ENCODE peak calls at places on chromosomes 2 and 18, in five cellular contexts. K is IMR-90, B is body of pancreas, T is Panc1, S is psoas muscle. D is an unnamed sample. For H3K4me1 and H3K36me3, the result is how much of the 10 kb centered on the place peaks cover.

GRCh38 chr18:51257150-51257549 is 59.7 kb upstream of the MEX3C start:
- DNase-seq in K (no peak), B (peak), T (no peak), S (no peak), D (no peak)

GRCh38 chr2:11681722-11682589 is 12.0 kb upstream of the NTSR2 start:
- DNase-seq in K (no peak), B (peak), T (no peak), S (peak), D (peak)

GRCh38 chr2:109128048-109128465 is 948 bp upstream of the SH3RF3 start:
- DNase-seq in K (peak), B (peak), T (peak), S (peak), D (peak)

GRCh38 chr2:121019073-121019472 is 265.9 kb downstream of the TFCP2L1 start:
- DNase-seq in K (peak), B (no peak), T (no peak), S (no peak), D (peak)

GRCh38 chr2:8004250-8004681 is 677.6 kb upstream of the ID2 start:
- DNase-seq in K (peak), B (no peak), T (no peak), S (no peak), D (peak)

GRCh38 chr2:109679627-109680026 is 65.5 kb downstream of the SOWAHC start:
- DNase-seq in K (peak), B (no peak), T (no peak), S (no peak), D (no peak)

GRCh38 chr2:33616873-33617272 is 17.8 kb upstream of the FAM98A start:
- DNase-seq in K (peak), B (no peak), T (no peak), S (no peak), D (no peak)

GRCh38 chr2:43307046-43307445 is 80.6 kb upstream of the ZFP36L2 start:
- DNase-seq in K (no peak), B (no peak), T (no peak), S (no peak), D (no peak)

GRCh38 chr2:68414862-68415261 is 49.8 kb downstream of the PLEK start:
- DNase-seq in K (no peak), B (no peak), T (no peak), S (no peak), D (no peak)
- H3K4me1 ChIP-seq in K (under half), B (under half), T (under half), S (under half), D (under half)

DNA sequence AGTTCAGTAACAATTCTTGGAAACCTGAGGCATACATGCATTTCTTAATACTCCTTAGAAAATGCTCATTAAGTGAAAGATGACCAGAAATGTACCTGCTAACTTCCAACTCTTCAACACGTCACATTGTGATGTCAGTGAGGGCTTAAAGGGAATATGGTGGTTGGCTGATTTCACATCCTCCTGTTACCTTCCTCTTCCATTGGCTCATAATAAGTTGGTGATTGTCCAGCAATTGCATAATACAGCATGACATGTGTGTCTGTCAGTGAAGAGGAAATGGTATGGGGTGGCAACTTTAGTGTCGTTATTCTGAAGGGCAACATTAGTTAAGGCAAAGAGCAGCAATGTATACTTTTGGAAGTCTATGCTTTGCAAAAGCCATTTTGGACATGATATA is 26.0 kb downstream of the PLEK start:
- DNase-seq in K (no peak), B (no peak), T (no peak), S (no peak), D (no peak)
- H3K36me3 ChIP-seq in K (under half), B (under half), T (under half), S (under half), D (under half)

GRCh38 chr2:233389601-233390125 is 35.4 kb downstream of the DGKD start:
- DNase-seq in K (no peak), B (no peak), T (no peak), S (no peak), D (no peak)
- H3K27ac ChIP-seq in K (no peak), B (no peak), T (no peak), S (no peak), D (no peak)

GRCh38 chr2:218005028-218005427 is 2.2 kb upstream of the TNS1 start:
- DNase-seq in K (no peak), B (no peak), T (no peak), S (no peak), D (no peak)

GRCh38 chr2:218003265-218003950 is 613 bp upstream of the TNS1 start:
- DNase-seq in K (peak), B (peak), T (no peak), S (no peak), D (no peak)

GRCh38 chr2:218003994-218004419 is 1.2 kb upstream of the TNS1 start:
- DNase-seq in K (peak), B (peak), T (no peak), S (peak), D (no peak)

GRCh38 chr2:218006741-218007140 is 3.9 kb upstream of the TNS1 start:
- DNase-seq in K (peak), B (no peak), T (no peak), S (no peak), D (no peak)

DNA sequence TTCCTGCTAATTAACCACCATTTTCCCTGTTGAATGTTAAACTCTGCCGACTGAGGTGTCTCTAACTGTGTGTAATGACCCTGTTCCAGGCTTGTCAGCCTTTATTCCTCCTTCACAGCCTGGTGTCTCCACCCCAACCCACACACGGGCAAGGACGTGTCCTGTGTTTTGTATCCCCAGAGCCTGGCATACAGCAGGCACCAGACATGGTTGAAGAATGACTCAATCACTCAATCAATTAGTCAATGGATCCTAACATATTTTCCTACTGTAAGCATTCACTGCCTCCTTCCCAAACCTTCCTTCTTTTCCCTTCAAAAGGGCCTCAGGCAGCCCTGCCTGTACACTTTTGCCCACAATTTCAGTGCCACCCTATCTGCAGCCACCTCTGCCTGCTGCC is 2.7 kb upstream of the TNS1 start:
- DNase-seq in K (no peak), B (no peak), T (no peak), S (no peak), D (no peak)
- H3K4me1 ChIP-seq in K (under half), B (under half), T (under half), S (under half), D (under half)

GRCh38 chr2:217893440-217893839 is 109.4 kb downstream of the TNS1 start:
- DNase-seq in K (no peak), B (no peak), T (no peak), S (peak), D (no peak)

GRCh38 chr2:217889656-217890055 is 113.1 kb downstream of the TNS1 start:
- DNase-seq in K (no peak), B (no peak), T (no peak), S (no peak), D (no peak)

GRCh38 chr2:217890445-217890844 is 112.3 kb downstream of the TNS1 start:
- DNase-seq in K (peak), B (no peak), T (no peak), S (peak), D (peak)

GRCh38 chr2:217895070-217895635 is 107.6 kb downstream of the TNS1 start:
- DNase-seq in K (no peak), B (no peak), T (no peak), S (peak), D (no peak)

DNA sequence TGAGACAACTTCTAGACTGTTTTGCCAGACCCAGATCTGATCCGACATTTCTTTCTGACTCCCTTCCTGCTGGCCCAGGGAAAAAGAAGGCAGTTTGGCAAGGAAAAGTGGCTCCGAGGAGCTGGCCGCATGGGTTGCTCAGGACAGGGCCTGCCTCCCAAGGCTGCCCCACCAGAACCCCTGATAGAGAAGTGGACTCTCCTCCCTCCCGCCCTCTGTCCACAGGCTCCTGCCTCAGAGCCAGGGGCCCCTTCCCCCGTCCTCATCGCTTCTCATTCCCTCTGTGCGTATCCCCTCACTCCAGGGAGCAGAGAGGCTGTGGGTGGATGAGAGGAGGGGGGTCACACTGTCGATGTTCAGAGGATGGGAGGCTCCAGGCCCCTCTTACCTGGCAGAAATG is 110.2 kb downstream of the TNS1 start:
- DNase-seq in K (no peak), B (no peak), T (no peak), S (peak), D (no peak)
- H3K36me3 ChIP-seq in K (half or more), B (half or more), T (under half), S (half or more), D (under half)

DNA sequence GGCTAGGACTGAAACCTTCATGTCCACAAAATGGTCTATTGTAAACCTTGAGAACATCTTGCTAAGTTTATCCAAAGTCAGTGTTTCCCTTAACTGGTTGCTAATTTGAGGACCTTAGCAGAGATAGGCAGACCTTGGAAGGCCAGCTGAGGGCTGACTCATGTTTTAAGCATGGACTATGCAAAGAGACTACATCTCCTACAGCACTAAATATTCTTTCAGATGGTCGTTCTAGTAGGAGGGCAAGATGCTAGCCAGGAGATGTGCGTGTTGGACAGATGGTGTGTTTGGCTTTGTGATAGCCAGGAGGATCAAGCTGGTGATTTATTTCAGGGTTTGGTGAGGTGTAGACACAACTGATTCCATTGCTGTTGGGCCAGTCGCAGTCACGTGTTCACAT is 75.8 kb downstream of the NRP2 start:
- DNase-seq in K (peak), B (no peak), T (no peak), S (no peak), D (no peak)
- H3K27ac ChIP-seq in K (peak), B (no peak), T (no peak), S (no peak), D (no peak)